ENCODE peak calls at places on chromosomes 16 and 17, in ten cellular contexts. M, W, Y, T, Q, O, E, X, Z and V are unnamed samples.

GRCh38 chr17:82008941-82009405 is 13.7 kb downstream of the CENPX start:
- DNase-seq in M (no peak), W (no peak), Y (no peak), T (no peak), Q (no peak), O (no peak), E (no peak), X (no peak), Z (peak), V (no peak)

GRCh38 chr16:82882982-82883863 is 256.5 kb downstream of the CDH13 start:
- DNase-seq in M (no peak), W (no peak), Y (no peak), T (no peak), Q (no peak), O (no peak), E (no peak), X (no peak), Z (no peak), V (no peak)

GRCh38 chr16:85054948-85055502 is 27.4 kb downstream of the KIAA0513 start:
- DNase-seq in M (no peak), W (no peak), Y (no peak), T (no peak), Q (no peak), O (no peak), E (no peak), X (no peak), Z (no peak), V (no peak)

GRCh38 chr16:87465306-87465705 is 27.5 kb downstream of the ZCCHC14 start:
- DNase-seq in M (peak), W (peak), Y (no peak), T (no peak), Q (no peak), O (peak), E (peak), X (no peak), Z (peak), V (peak)

GRCh38 chr16:84500531-84500930 is 3.9 kb downstream of the MEAK7 start:
- DNase-seq in M (no peak), W (no peak), Y (no peak), T (no peak), Q (no peak), O (no peak), E (no peak), X (no peak), Z (no peak), V (no peak)

GRCh38 chr17:63819131-63819530 is 8.1 kb upstream of the PSMC5 start:
- DNase-seq in M (no peak), W (no peak), Y (no peak), T (no peak), Q (no peak), O (no peak), E (no peak), X (no peak), Z (no peak), V (no peak)

GRCh38 chr16:694863-695354 is 4.7 kb upstream of the WDR24 start:
- DNase-seq in M (no peak), W (no peak), Y (no peak), T (no peak), Q (no peak), O (no peak), E (no peak), X (no peak), Z (no peak), V (no peak)

GRCh38 chr16:85451646-85452363 is 161.3 kb upstream of the GSE1 start:
- DNase-seq in M (no peak), W (no peak), Y (no peak), T (no peak), Q (no peak), O (no peak), E (no peak), X (no peak), Z (no peak), V (no peak)

GRCh38 chr17:68246271-68247028 is 1.4 kb upstream of the AMZ2 start:
- DNase-seq in M (no peak), W (no peak), Y (no peak), T (no peak), Q (no peak), O (no peak), E (no peak), X (no peak), Z (no peak), V (no peak)

GRCh38 chr16:54976651-54977200 is 46.1 kb downstream of the IRX5 start:
- DNase-seq in M (no peak), W (no peak), Y (no peak), T (no peak), Q (no peak), O (no peak), E (no peak), X (no peak), Z (no peak), V (no peak)

GRCh38 chr16:68792465-68793324 is 50.6 kb upstream of the TANGO6 start:
- DNase-seq in M (no peak), W (peak), Y (no peak), T (no peak), Q (peak), O (peak), E (peak), X (no peak), Z (no peak), V (no peak)

GRCh38 chr17:55238931-55239297 is 25.8 kb upstream of the HLF start:
- DNase-seq in M (no peak), W (no peak), Y (no peak), T (peak), Q (peak), O (no peak), E (peak), X (no peak), Z (no peak), V (peak)

GRCh38 chr16:8828541-8829165 is 31.0 kb downstream of the PMM2 start:
- DNase-seq in M (no peak), W (no peak), Y (no peak), T (no peak), Q (no peak), O (peak), E (no peak), X (no peak), Z (no peak), V (no peak)

GRCh38 chr16:88378836-88379693 is 3.7 kb upstream of the ZNF469 start:
- DNase-seq in M (no peak), W (no peak), Y (no peak), T (no peak), Q (no peak), O (no peak), E (no peak), X (no peak), Z (no peak), V (no peak)

GRCh38 chr17:64356304-64356686 is 34.4 kb downstream of the PECAM1 start:
- DNase-seq in M (no peak), W (no peak), Y (no peak), T (no peak), Q (no peak), O (no peak), E (no peak), X (no peak), Z (no peak), V (no peak)

GRCh38 chr16:81224836-81225235 is 13.7 kb upstream of the BCO1 start:
- DNase-seq in M (no peak), W (no peak), Y (no peak), T (no peak), Q (no peak), O (no peak), E (no peak), X (no peak), Z (no peak), V (no peak)

GRCh38 chr16:16009396-16009795 is 60.0 kb downstream of the ABCC1 start:
- DNase-seq in M (no peak), W (no peak), Y (no peak), T (no peak), Q (no peak), O (no peak), E (no peak), X (no peak), Z (peak), V (no peak)

GRCh38 chr16:30948087-30948955 is 547 bp upstream of the ORAI3 start:
- DNase-seq in M (no peak), W (peak), Y (peak), T (no peak), Q (peak), O (peak), E (peak), X (peak), Z (peak), V (no peak)

GRCh38 chr17:79354173-79354820 is 256.6 kb downstream of the RBFOX3 start:
- DNase-seq in M (no peak), W (no peak), Y (no peak), T (no peak), Q (no peak), O (no peak), E (no peak), X (no peak), Z (no peak), V (no peak)

GRCh38 chr17:49748791-49749190 is 15.1 kb downstream of the FAM117A start:
- DNase-seq in M (no peak), W (no peak), Y (no peak), T (peak), Q (no peak), O (no peak), E (no peak), X (no peak), Z (no peak), V (peak)

GRCh38 chr16:85399583-85400284 is 213.4 kb upstream of the GSE1 start:
- DNase-seq in M (no peak), W (no peak), Y (no peak), T (no peak), Q (peak), O (no peak), E (peak), X (no peak), Z (no peak), V (no peak)

GRCh38 chr16:47204736-47205499 is 61.2 kb upstream of the NETO2 start:
- DNase-seq in M (no peak), W (no peak), Y (no peak), T (no peak), Q (no peak), O (no peak), E (no peak), X (no peak), Z (no peak), V (no peak)

GRCh38 chr17:45288825-45289224 is 26.9 kb upstream of the SPATA32 start:
- DNase-seq in M (no peak), W (no peak), Y (no peak), T (no peak), Q (no peak), O (no peak), E (peak), X (no peak), Z (peak), V (no peak)

GRCh38 chr16:85360323-85361277 is 248.3 kb upstream of the CIBAR2 start:
- DNase-seq in M (no peak), W (peak), Y (no peak), T (no peak), Q (no peak), O (no peak), E (peak), X (no peak), Z (no peak), V (peak)

GRCh38 chr16:20681821-20682736 is 15.4 kb downstream of the ACSM1 start:
- DNase-seq in M (no peak), W (no peak), Y (peak), T (no peak), Q (no peak), O (no peak), E (no peak), X (no peak), Z (no peak), V (no peak)

GRCh38 chr16:86874141-86874540 is 295.8 kb downstream of the FOXL1 start:
- DNase-seq in M (no peak), W (peak), Y (peak), T (no peak), Q (peak), O (peak), E (no peak), X (peak), Z (no peak), V (peak)

GRCh38 chr17:37671813-37672544 is 28.7 kb upstream of the DDX52 start:
- DNase-seq in M (no peak), W (no peak), Y (peak), T (no peak), Q (peak), O (peak), E (no peak), X (no peak), Z (no peak), V (no peak)

GRCh38 chr17:40637931-40638330 is 9.7 kb downstream of the SMARCE1 start:
- DNase-seq in M (no peak), W (no peak), Y (no peak), T (no peak), Q (no peak), O (no peak), E (no peak), X (no peak), Z (no peak), V (no peak)

GRCh38 chr16:20898938-20899502 is 1.1 kb downstream of the DCUN1D3 start:
- DNase-seq in M (no peak), W (no peak), Y (no peak), T (no peak), Q (no peak), O (peak), E (no peak), X (no peak), Z (no peak), V (no peak)

GRCh38 chr17:65131946-65132345 is 5.2 kb upstream of the RGS9 start:
- DNase-seq in M (no peak), W (no peak), Y (no peak), T (no peak), Q (peak), O (no peak), E (no peak), X (no peak), Z (no peak), V (no peak)

GRCh38 chr16:8998114-8998513 is 34.4 kb upstream of the USP7 start:
- DNase-seq in M (no peak), W (no peak), Y (no peak), T (no peak), Q (no peak), O (peak), E (no peak), X (no peak), Z (no peak), V (no peak)

GRCh38 chr16:22898874-22899348 is 84.9 kb downstream of the HS3ST2 start:
- DNase-seq in M (no peak), W (peak), Y (peak), T (peak), Q (peak), O (peak), E (peak), X (peak), Z (peak), V (peak)
- TF ChIP-seq CTCF in M (peak), W (peak), Y (peak), T (no peak), Q (peak), O (peak), E (peak), X (peak), Z (peak), V (peak)

DNA sequence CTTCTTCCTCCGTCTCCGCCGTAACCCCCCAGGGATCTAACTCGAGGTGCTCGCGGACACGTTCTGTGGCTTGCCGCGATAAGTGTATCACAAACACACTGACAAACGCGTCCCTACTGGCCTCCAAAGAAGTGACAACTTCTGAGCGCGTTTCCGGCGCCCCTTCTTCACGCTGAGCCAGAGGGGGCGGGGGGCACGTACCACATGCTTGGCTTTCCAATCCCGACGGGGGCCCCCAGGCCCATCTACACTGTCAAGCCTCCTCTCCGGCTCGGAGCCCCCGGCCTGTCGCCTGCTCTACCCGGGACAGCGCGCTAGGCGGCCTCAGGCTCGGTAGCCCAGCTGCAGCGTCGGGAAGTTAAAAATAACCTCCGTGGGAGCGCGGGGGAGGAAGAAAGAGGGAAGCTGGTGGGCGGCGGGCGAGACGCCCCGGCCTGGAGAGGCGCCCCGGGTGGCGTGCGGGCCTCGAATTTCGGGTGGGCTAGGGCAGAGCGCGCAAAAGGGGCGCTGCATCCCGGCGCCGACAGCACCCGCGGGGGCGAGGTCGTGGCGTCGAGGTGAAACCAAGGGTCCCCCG is 676 bp upstream of the SPHK1 start:
- DNase-seq in M (no peak), W (peak), Y (peak), T (peak), Q (peak), O (peak), E (peak), X (no peak), Z (peak), V (peak)
- TF ChIP-seq CTCF in M (no peak), W (peak), Y (peak), T (no peak), Q (peak), O (peak), E (no peak), X (peak), Z (peak), V (peak)

DNA sequence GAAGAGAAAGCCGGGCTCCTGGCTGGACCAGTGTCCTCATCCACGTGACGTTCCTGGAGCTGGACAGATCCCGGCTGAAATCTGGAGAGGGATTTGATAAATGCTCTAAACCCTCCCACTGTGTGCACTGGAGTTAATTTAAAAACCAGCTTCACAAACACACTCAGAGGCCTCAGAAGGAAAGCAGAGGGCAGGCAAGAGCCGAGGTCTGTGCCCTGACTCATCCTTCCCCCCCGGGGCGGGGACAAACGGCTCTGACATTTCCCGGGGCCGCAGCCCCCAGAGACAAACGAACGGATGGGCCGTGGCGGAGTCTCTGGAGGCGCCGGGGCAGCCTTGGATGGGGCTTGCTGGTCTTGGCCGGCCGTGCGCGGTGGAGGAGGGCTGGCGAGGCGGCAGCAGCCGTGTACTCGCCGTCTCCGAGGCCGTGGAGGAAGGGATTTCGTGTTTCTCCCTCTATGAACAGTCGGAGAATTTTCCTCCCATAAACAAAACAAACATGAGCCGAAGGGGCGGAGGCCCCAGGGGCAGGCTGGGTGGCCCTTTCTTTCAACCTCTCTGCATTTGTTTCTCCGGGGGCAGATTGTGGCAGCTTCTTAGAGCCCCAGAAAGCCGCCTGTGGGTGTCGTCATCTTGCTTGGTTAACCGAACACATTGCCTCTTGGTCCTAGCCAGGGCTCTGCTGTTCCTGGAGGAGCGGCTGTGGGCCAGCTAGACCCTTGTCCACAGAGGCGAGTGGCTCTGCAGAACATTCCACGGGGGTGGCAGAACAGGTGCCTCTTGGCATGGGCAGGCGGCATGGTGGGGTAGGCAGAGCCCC is 94.3 kb downstream of the NTN1 start:
- DNase-seq in M (no peak), W (peak), Y (peak), T (no peak), Q (peak), O (peak), E (peak), X (no peak), Z (peak), V (peak)
- TF ChIP-seq CTCF in M (peak), W (no peak), Y (peak), T (peak), Q (no peak), O (peak), E (no peak), X (no peak), Z (peak), V (peak)

GRCh38 chr17:4154201-4154600 is 11.2 kb downstream of the CYB5D2 start:
- DNase-seq in M (no peak), W (no peak), Y (no peak), T (no peak), Q (no peak), O (no peak), E (no peak), X (no peak), Z (no peak), V (no peak)

GRCh38 chr17:4155980-4156620 is 13.1 kb downstream of the CYB5D2 start:
- DNase-seq in M (no peak), W (no peak), Y (no peak), T (no peak), Q (no peak), O (no peak), E (no peak), X (no peak), Z (no peak), V (no peak)

GRCh38 chr17:4157618-4158333 is 14.8 kb downstream of the CYB5D2 start:
- DNase-seq in M (no peak), W (no peak), Y (no peak), T (no peak), Q (no peak), O (no peak), E (no peak), X (no peak), Z (no peak), V (no peak)

GRCh38 chr17:4159761-4160160 is 16.8 kb downstream of the CYB5D2 start:
- DNase-seq in M (no peak), W (no peak), Y (no peak), T (no peak), Q (no peak), O (no peak), E (no peak), X (no peak), Z (no peak), V (no peak)

DNA sequence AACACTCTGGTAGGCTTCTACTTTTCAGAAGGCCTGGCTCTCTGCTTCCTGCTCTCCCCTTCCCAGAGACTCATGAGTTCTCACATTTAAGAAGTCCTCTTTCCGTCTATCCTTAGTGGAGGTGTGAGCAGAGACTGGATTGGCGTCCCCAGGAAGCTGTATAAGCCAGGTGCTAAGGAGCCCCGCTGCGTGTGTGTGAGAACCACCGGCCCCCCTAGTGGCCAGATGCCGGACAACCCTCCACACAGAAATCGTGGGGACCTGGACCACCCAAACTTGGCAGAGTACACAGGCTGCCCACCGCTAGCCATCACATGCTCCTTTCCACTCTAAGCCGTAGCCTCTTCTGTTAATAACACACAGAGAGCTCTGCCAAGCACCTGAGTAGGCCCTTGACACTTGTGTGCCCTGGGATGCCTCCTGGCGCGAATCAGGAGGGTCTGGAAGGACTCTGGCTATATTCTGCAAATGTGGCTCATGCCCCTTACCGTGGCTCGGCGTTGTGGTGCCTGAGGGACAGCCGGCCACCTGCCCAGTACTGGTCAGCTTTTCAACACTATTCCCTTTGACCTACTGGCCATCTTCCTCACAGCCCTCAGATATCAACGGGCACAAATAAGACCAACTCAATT is 13.9 kb downstream of the CYB5D2 start:
- DNase-seq in M (no peak), W (no peak), Y (peak), T (no peak), Q (no peak), O (no peak), E (no peak), X (no peak), Z (no peak), V (no peak)
- TF ChIP-seq CTCF in M (no peak), W (no peak), Y (peak), T (no peak), Q (peak), O (no peak), E (no peak), X (peak), Z (no peak), V (no peak)

GRCh38 chr16:27748868-27749546 is 199.1 kb downstream of the KATNIP start:
- DNase-seq in M (no peak), W (peak), Y (peak), T (peak), Q (peak), O (peak), E (no peak), X (peak), Z (no peak), V (peak)
- TF ChIP-seq CTCF in M (peak), W (no peak), Y (peak), T (peak), Q (peak), O (peak), E (no peak), X (no peak), Z (peak), V (no peak)